ENCODE peak calls at places on chromosomes 6 and 20, in eight cellular contexts. L, S, I, V, C, K, Q and O are unnamed samples.

GRCh38 chr6:127420558-127420957 is 38.6 kb downstream of the KIAA0408 start:
- DNase-seq in L (peak), S (peak), I (peak), V (peak), C (peak), K (peak), Q (peak), O (no peak)

GRCh38 chr6:166277021-166277420 is 31.2 kb downstream of the PRR18 start:
- DNase-seq in L (no peak), S (no peak), I (no peak), V (no peak), C (no peak), K (no peak), Q (no peak), O (no peak)

GRCh38 chr6:84979541-84979940 is 215.1 kb upstream of the TBX18 start:
- DNase-seq in L (no peak), S (no peak), I (no peak), V (no peak), C (no peak), K (no peak), Q (no peak), O (no peak)

GRCh38 chr6:80454661-80455365 is 348.3 kb downstream of the BCKDHB start:
- DNase-seq in L (no peak), S (no peak), I (no peak), V (no peak), C (no peak), K (no peak), Q (no peak), O (no peak)

GRCh38 chr20:34834459-34834893 is 9.0 kb upstream of the NCOA6 start:
- DNase-seq in L (no peak), S (no peak), I (no peak), V (peak), C (peak), K (no peak), Q (no peak), O (peak)

GRCh38 chr20:57498425-57499400 is 26.2 kb downstream of the CTCFL start:
- DNase-seq in L (peak), S (no peak), I (peak), V (peak), C (no peak), K (peak), Q (no peak), O (no peak)

GRCh38 chr20:44566811-44567210 is 15.6 kb upstream of the PKIG start:
- DNase-seq in L (no peak), S (no peak), I (no peak), V (no peak), C (no peak), K (no peak), Q (no peak), O (no peak)

GRCh38 chr20:45752747-45753146 is 30.6 kb downstream of the SPINT4 start:
- DNase-seq in L (no peak), S (no peak), I (no peak), V (no peak), C (no peak), K (peak), Q (no peak), O (no peak)